ENCODE peak calls at places on chromosomes 3 and 15, in ten cellular contexts. K is foreskin keratinocyte, J is hepatocyte, B is thyroid gland, M is heart left ventricle, Q is astrocyte, R is upper lobe of right lung, Y is heart right ventricle, C is GM10248, L is A673. I is an unnamed sample.
A peak's percentile ranks its signal among the peaks of the same experiment; 100 is the strongest.

GRCh38 chr15:43521419-43521818 is 4.0 kb downstream of the MAP1A start:
- DNase-seq in R (peak; percentile 33), B (no peak), L (no peak), K (no peak), C (no peak), J (no peak), Y (no peak), M (no peak), Q (no peak), I (no peak)

GRCh38 chr3:13932578-13933295 is 52.9 kb upstream of the WNT7A start:
- DNase-seq in M (no peak), C (no peak), R (no peak), K (no peak), Q (no peak), B (no peak), L (peak; percentile 41), J (no peak), Y (no peak), I (no peak)

GRCh38 chr3:106428565-106428994 is 559.8 kb upstream of the CBLB start:
- DNase-seq in B (peak; percentile 5), J (peak; percentile 50), R (no peak), M (no peak), K (peak; percentile 96), C (no peak), Y (no peak), L (peak; percentile 69), Q (peak; percentile 100), I (peak; percentile 97)

GRCh38 chr3:155078959-155079794 is 942 bp upstream of the MME start:
- DNase-seq in M (no peak), K (no peak), B (no peak), Q (no peak), L (no peak), J (peak; percentile 48), R (no peak), C (peak; percentile 11), Y (no peak), I (no peak)

GRCh38 chr15:89964555-89964954 is 36.6 kb upstream of the ZNF710 start:
- DNase-seq in J (no peak), Q (no peak), R (peak; percentile 63), B (peak; percentile 73), K (no peak), M (no peak), L (no peak), Y (no peak), C (no peak), I (peak; percentile 11)

GRCh38 chr3:12436514-12437222 is 47.6 kb upstream of the TSEN2 start:
- DNase-seq in K (no peak), L (no peak), Y (no peak), B (no peak), J (peak; percentile 30), C (no peak), Q (peak; percentile 75), R (no peak), M (no peak), I (no peak)

GRCh38 chr15:92538115-92538514 is 117.5 kb downstream of the FAM174B start:
- DNase-seq in M (no peak), Y (no peak), Q (no peak), L (no peak), B (no peak), J (no peak), K (no peak), R (no peak), C (no peak), I (no peak)

GRCh38 chr3:150330174-150330573 is 77.9 kb upstream of the TSC22D2 start:
- DNase-seq in Y (no peak), J (no peak), B (no peak), R (no peak), M (no peak), K (no peak), L (no peak), Q (no peak), C (no peak), I (no peak)

GRCh38 chr3:187064210-187065115 is 74.8 kb downstream of the RPL39L start:
- DNase-seq in M (no peak), K (peak; percentile 37), Q (no peak), C (no peak), J (no peak), L (peak; percentile 47), B (peak; percentile 40), R (no peak), Y (no peak), I (peak; percentile 88)

GRCh38 chr3:164030194-164030593 is 1048.1 kb downstream of the SI start:
- DNase-seq in Q (no peak), C (no peak), M (no peak), K (no peak), L (no peak), J (no peak), R (no peak), Y (no peak), B (no peak), I (no peak)

GRCh38 chr15:61946778-61947177 is 113.5 kb downstream of the VPS13C start:
- DNase-seq in J (no peak), M (no peak), B (no peak), Y (no peak), Q (peak; percentile 7), K (no peak), L (peak; percentile 3), R (no peak), C (no peak), I (no peak)

DNA sequence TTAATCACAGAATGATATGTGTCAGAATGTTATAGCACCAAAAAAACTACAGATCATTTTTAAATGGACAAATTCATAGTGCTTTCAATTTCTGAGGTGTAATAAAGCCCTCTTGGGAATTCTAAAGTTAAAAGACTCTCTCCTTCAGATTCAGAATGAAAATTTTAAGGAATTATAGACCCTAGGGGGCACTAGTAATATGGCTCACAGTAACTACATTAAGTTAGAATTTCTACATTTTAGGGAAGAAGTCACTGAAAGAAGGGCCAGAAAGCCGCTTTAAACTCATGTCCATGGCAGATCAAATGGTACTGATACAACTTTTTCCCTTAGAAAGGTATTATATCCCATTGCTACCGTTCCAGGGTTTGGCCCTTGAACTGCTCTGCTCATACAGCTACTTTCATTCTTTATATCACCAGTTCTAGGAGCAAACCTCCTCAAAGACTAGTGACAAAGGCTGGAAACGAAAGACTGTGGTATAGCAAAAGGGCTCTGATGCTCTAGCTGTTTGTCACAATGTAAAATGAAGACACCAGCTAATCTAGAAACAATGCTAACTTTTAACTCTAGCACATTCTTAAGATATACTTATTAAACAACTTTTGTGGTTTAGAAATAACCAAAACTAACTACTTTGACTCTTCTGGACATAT is 18.0 kb downstream of the DAZL start:
- DNase-seq in M (no peak), R (no peak), Y (no peak), L (no peak), C (no peak), B (no peak), Q (peak; percentile 18), K (no peak), J (no peak), I (no peak)
- TF ChIP-seq CTCF in M (no peak), R (no peak), Y (no peak), L (no peak), C (no peak), B (no peak), Q (no peak), K (peak; percentile 4), J (no peak), I (no peak)

GRCh38 chr3:54339608-54340007 is 217.3 kb downstream of the CACNA2D3 start:
- DNase-seq in Y (no peak), J (no peak), M (no peak), R (no peak), Q (no peak), B (no peak), K (no peak), C (no peak), L (no peak), I (no peak)
- TF ChIP-seq CTCF in Y (no peak), J (peak; percentile 28), M (no peak), R (no peak), Q (no peak), B (no peak), K (no peak), C (no peak), L (no peak), I (no peak)

DNA sequence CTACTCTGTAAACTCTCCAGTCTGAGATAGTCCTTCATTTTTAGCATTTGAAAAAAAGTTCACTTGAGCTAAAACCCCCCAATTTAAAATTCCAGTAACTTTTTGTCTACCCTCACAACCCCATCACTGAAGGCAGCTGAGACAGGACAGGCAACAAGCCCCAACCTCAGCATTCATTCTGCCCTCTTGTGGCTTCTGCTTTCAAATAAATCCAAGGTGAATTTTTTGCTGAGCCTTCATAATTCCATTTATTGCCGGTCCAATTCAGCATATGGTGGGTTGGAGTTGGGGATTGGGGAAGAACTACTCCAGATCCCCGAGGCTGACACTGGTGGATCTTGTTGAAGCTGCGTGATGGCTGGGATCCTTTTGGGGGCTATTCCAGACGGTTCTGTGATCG is 88.4 kb upstream of the THRB start:
- DNase-seq in K (no peak), B (peak; percentile 3), M (no peak), Q (no peak), L (no peak), Y (peak; percentile 13), J (no peak), R (no peak), C (no peak), I (peak; percentile 35)
- TF ChIP-seq CTCF in K (peak; percentile 63), B (no peak), M (peak; percentile 14), Q (peak; percentile 12), L (no peak), Y (peak; percentile 37), J (peak; percentile 35), R (peak; percentile 22), C (no peak), I (peak; percentile 21)

DNA sequence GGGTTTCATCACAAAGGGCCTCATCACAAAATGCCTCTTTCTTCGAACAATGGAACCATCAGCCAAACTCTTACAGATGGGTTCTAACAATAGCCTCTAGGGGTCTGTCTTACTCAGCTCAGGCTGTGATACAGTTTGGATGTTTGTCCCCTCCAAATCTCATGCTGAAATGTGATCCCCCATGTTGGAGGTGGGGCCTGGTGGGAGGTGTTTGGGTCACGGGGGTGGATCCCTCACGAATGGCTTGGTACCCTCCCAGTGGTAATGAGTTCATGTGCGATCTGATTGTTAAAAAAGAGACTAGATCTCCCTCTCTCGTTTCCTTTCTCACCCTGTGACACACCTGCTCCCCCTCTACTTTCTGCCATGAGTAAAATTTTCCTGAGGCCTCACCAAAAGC is 47.9 kb upstream of the LIPC start:
- DNase-seq in K (no peak), L (peak; percentile 42), B (no peak), Q (no peak), Y (no peak), J (no peak), M (no peak), C (no peak), R (no peak), I (no peak)
- TF ChIP-seq CTCF in K (peak; percentile 13), L (peak; percentile 44), B (no peak), Q (no peak), Y (no peak), J (no peak), M (no peak), C (no peak), R (no peak), I (no peak)

DNA sequence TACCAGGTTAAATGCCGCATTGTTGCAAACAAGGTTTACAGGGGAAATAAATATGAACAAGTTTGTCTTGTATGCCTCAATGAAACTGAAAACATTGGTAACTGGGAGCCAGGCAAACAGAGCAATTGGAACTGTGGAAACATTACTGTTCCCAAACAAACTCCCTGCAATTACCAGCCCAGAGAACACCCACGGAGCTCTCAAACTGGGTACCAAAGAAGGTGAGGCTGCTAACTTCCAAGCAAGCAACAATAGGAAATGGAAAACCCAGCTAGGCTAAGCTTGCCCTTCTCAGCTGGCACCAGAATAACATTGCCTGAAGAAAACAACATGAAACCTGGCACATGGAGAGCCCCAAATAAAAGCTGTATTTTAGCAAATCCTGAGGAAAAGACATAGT is 218.9 kb upstream of the THRB start:
- DNase-seq in R (no peak), Y (no peak), C (no peak), J (no peak), K (no peak), Q (no peak), B (no peak), M (no peak), L (no peak), I (no peak)
- TF ChIP-seq CTCF in R (no peak), Y (no peak), C (no peak), J (no peak), K (no peak), Q (no peak), B (no peak), M (no peak), L (no peak), I (no peak)

I was measured in MCF 10A.